ENCODE peak calls at places on chromosomes 1 and 21, in seven cellular contexts. One of them, this sample, is unnamed.
A peak's percentile ranks its signal among the peaks of the same experiment; 100 is the strongest.

GRCh38 chr1:192747942-192748341 is 60.9 kb upstream of the RGS2 start:
- DNase-seq in GM20000: no peak
- DNase-seq in left lung: no peak
- DNase-seq in cardiac fibroblast: peak; percentile 71
- DNase-seq in tibial artery: no peak
- DNase-seq in activated B cell treated with CpG ODN at 0.5 μM for 24 hours: no peak
- DNase-seq in mesothelial cell of epicardium: no peak
- DNase-seq in this sample: no peak

GRCh38 chr1:182783068-182783467 is 6.5 kb upstream of the NPL start:
- DNase-seq in GM20000: no peak
- DNase-seq in mesothelial cell of epicardium: no peak
- DNase-seq in left lung: no peak
- DNase-seq in tibial artery: no peak
- DNase-seq in activated B cell treated with CpG ODN at 0.5 μM for 24 hours: no peak
- DNase-seq in cardiac fibroblast: no peak
- DNase-seq in this sample: no peak

GRCh38 chr1:18635833-18636671 is 5.4 kb downstream of the PAX7 start:
- DNase-seq in left lung: no peak
- DNase-seq in activated B cell treated with CpG ODN at 0.5 μM for 24 hours: no peak
- DNase-seq in tibial artery: no peak
- DNase-seq in cardiac fibroblast: no peak
- DNase-seq in mesothelial cell of epicardium: no peak
- DNase-seq in GM20000: peak; percentile 26
- DNase-seq in this sample: no peak

GRCh38 chr21:26686278-26686677 is 113.2 kb upstream of the CYYR1 start:
- DNase-seq in mesothelial cell of epicardium: no peak
- DNase-seq in GM20000: peak; percentile 5
- DNase-seq in activated B cell treated with CpG ODN at 0.5 μM for 24 hours: no peak
- DNase-seq in left lung: no peak
- DNase-seq in tibial artery: no peak
- DNase-seq in cardiac fibroblast: peak; percentile 1
- DNase-seq in this sample: no peak

GRCh38 chr1:189774721-189775287 is 702.9 kb downstream of the BRINP3 start:
- DNase-seq in cardiac fibroblast: no peak
- DNase-seq in activated B cell treated with CpG ODN at 0.5 μM for 24 hours: no peak
- DNase-seq in left lung: no peak
- DNase-seq in GM20000: no peak
- DNase-seq in tibial artery: no peak
- DNase-seq in mesothelial cell of epicardium: no peak
- DNase-seq in this sample: no peak

GRCh38 chr1:204081791-204082513 is 9.0 kb downstream of the SOX13 start:
- DNase-seq in activated B cell treated with CpG ODN at 0.5 μM for 24 hours: no peak
- DNase-seq in mesothelial cell of epicardium: no peak
- DNase-seq in cardiac fibroblast: no peak
- DNase-seq in tibial artery: no peak
- DNase-seq in GM20000: no peak
- DNase-seq in left lung: no peak
- DNase-seq in this sample: no peak

GRCh38 chr1:67614511-67614934 is 70.5 kb upstream of the GADD45A start:
- DNase-seq in activated B cell treated with CpG ODN at 0.5 μM for 24 hours: no peak
- DNase-seq in tibial artery: peak; percentile 47
- DNase-seq in GM20000: no peak
- DNase-seq in left lung: no peak
- DNase-seq in mesothelial cell of epicardium: no peak
- DNase-seq in cardiac fibroblast: peak; percentile 57
- DNase-seq in this sample: no peak

GRCh38 chr1:92992877-92993276 is 31.6 kb upstream of the DIPK1A start:
- DNase-seq in left lung: no peak
- DNase-seq in cardiac fibroblast: no peak
- DNase-seq in mesothelial cell of epicardium: no peak
- DNase-seq in activated B cell treated with CpG ODN at 0.5 μM for 24 hours: no peak
- DNase-seq in GM20000: no peak
- DNase-seq in tibial artery: no peak
- DNase-seq in this sample: no peak

GRCh38 chr1:30719406-30720270 is 3.7 kb downstream of the MATN1 start:
- DNase-seq in activated B cell treated with CpG ODN at 0.5 μM for 24 hours: no peak
- DNase-seq in left lung: no peak
- DNase-seq in cardiac fibroblast: peak; percentile 73
- DNase-seq in tibial artery: no peak
- DNase-seq in mesothelial cell of epicardium: no peak
- DNase-seq in GM20000: no peak
- DNase-seq in this sample: peak; percentile 90

GRCh38 chr1:74247881-74248528 is 12.8 kb downstream of the TNNI3K start:
- DNase-seq in tibial artery: no peak
- DNase-seq in left lung: no peak
- DNase-seq in activated B cell treated with CpG ODN at 0.5 μM for 24 hours: no peak
- DNase-seq in mesothelial cell of epicardium: no peak
- DNase-seq in GM20000: no peak
- DNase-seq in cardiac fibroblast: no peak
- DNase-seq in this sample: no peak

GRCh38 chr1:101996830-101997485 is at the start of gene OLFM3:
- DNase-seq in tibial artery: no peak
- DNase-seq in cardiac fibroblast: no peak
- DNase-seq in mesothelial cell of epicardium: peak; percentile 58
- DNase-seq in GM20000: peak; percentile 14
- DNase-seq in left lung: no peak
- DNase-seq in activated B cell treated with CpG ODN at 0.5 μM for 24 hours: no peak
- DNase-seq in this sample: peak; percentile 79

GRCh38 chr1:171739646-171740045 is 2.2 kb downstream of the VAMP4 start:
- DNase-seq in activated B cell treated with CpG ODN at 0.5 μM for 24 hours: no peak
- DNase-seq in tibial artery: no peak
- DNase-seq in GM20000: no peak
- DNase-seq in left lung: no peak
- DNase-seq in mesothelial cell of epicardium: no peak
- DNase-seq in cardiac fibroblast: peak; percentile 51
- DNase-seq in this sample: no peak

GRCh38 chr1:171741872-171742576 is at the start of gene VAMP4:
- DNase-seq in GM20000: peak; percentile 86
- DNase-seq in mesothelial cell of epicardium: peak; percentile 78
- DNase-seq in activated B cell treated with CpG ODN at 0.5 μM for 24 hours: peak; percentile 82
- DNase-seq in cardiac fibroblast: peak; percentile 87
- DNase-seq in tibial artery: peak; percentile 88
- DNase-seq in left lung: peak; percentile 92
- DNase-seq in this sample: peak; percentile 93

GRCh38 chr1:171740356-171740863 is 1.5 kb downstream of the VAMP4 start:
- DNase-seq in mesothelial cell of epicardium: no peak
- DNase-seq in tibial artery: no peak
- DNase-seq in cardiac fibroblast: no peak
- DNase-seq in activated B cell treated with CpG ODN at 0.5 μM for 24 hours: no peak
- DNase-seq in GM20000: no peak
- DNase-seq in left lung: no peak
- DNase-seq in this sample: no peak

GRCh38 chr1:171742577-171742922 is 685 bp upstream of the VAMP4 start:
- DNase-seq in cardiac fibroblast: peak; percentile 41
- DNase-seq in left lung: peak; percentile 52
- DNase-seq in tibial artery: peak; percentile 62
- DNase-seq in activated B cell treated with CpG ODN at 0.5 μM for 24 hours: no peak
- DNase-seq in GM20000: peak; percentile 13
- DNase-seq in mesothelial cell of epicardium: no peak
- DNase-seq in this sample: peak; percentile 40

GRCh38 chr1:171740987-171741871 is 636 bp downstream of the VAMP4 start:
- DNase-seq in cardiac fibroblast: peak; percentile 50
- DNase-seq in GM20000: peak; percentile 72
- DNase-seq in activated B cell treated with CpG ODN at 0.5 μM for 24 hours: no peak
- DNase-seq in mesothelial cell of epicardium: no peak
- DNase-seq in left lung: peak; percentile 49
- DNase-seq in tibial artery: peak; percentile 60
- DNase-seq in this sample: peak; percentile 39
- TF ChIP-seq CTCF in cardiac fibroblast: no peak
- TF ChIP-seq CTCF in GM20000: no peak
- TF ChIP-seq CTCF in activated B cell treated with CpG ODN at 0.5 μM for 24 hours: no peak
- TF ChIP-seq CTCF in mesothelial cell of epicardium: no peak
- TF ChIP-seq CTCF in left lung: no peak
- TF ChIP-seq CTCF in tibial artery: peak; percentile 25
- TF ChIP-seq CTCF in this sample: no peak

GRCh38 chr21:23402929-23403520 is 2204.3 kb downstream of the MRPL39 start:
- DNase-seq in left lung: no peak
- DNase-seq in activated B cell treated with CpG ODN at 0.5 μM for 24 hours: no peak
- DNase-seq in mesothelial cell of epicardium: no peak
- DNase-seq in tibial artery: no peak
- DNase-seq in cardiac fibroblast: no peak
- DNase-seq in GM20000: no peak
- DNase-seq in this sample: no peak

GRCh38 chr21:23398726-23399125 is 2208.6 kb downstream of the MRPL39 start:
- DNase-seq in activated B cell treated with CpG ODN at 0.5 μM for 24 hours: no peak
- DNase-seq in mesothelial cell of epicardium: no peak
- DNase-seq in GM20000: no peak
- DNase-seq in tibial artery: no peak
- DNase-seq in left lung: no peak
- DNase-seq in cardiac fibroblast: no peak
- DNase-seq in this sample: no peak

DNA sequence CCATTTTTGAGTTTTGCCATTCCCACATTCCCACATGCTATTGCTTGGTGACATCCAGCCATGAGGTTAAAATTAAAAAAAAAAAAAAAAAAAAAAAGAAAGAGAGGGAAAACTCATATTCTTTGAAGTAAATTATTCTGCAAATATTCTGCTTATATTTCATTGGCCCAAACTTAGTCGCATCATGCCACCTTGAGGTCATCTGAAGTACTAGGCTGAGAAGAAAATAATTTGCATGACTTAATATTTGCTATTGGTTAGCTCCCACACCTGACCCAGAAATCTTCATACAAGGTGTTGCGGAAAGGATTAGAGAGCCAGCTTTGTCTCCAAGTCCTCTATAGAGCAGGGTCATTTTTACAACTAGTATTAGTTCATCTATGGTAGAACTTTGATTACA is 2206.0 kb downstream of the MRPL39 start:
- DNase-seq in cardiac fibroblast: peak; percentile 2
- DNase-seq in GM20000: no peak
- DNase-seq in activated B cell treated with CpG ODN at 0.5 μM for 24 hours: no peak
- DNase-seq in tibial artery: no peak
- DNase-seq in left lung: no peak
- DNase-seq in mesothelial cell of epicardium: no peak
- DNase-seq in this sample: no peak
- TF ChIP-seq CTCF in cardiac fibroblast: no peak
- TF ChIP-seq CTCF in GM20000: no peak
- TF ChIP-seq CTCF in activated B cell treated with CpG ODN at 0.5 μM for 24 hours: no peak
- TF ChIP-seq CTCF in tibial artery: no peak
- TF ChIP-seq CTCF in left lung: no peak
- TF ChIP-seq CTCF in mesothelial cell of epicardium: peak; percentile 48
- TF ChIP-seq CTCF in this sample: peak; percentile 24

DNA sequence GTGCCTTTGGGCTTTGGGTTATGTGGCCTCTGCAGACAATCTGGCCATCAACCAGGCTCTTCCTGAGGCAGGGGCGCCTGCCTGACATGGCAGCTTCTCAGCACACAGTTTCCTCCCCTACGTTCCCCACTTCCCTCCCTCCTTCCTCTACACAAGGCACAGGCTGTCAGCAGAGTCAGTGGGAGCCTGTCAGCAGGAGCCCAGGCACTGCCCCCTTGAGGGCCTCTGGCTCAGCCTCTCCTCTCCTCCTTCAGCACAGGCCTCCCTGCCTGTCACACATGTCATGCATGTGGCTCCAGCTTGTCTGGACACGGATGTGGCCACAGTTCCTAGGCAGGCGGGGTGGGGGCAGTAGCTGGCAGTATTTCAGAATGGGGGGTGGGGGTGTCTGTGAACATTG is 52.2 kb upstream of the ARTN start:
- DNase-seq in GM20000: no peak
- DNase-seq in mesothelial cell of epicardium: no peak
- DNase-seq in tibial artery: no peak
- DNase-seq in cardiac fibroblast: no peak
- DNase-seq in left lung: no peak
- DNase-seq in activated B cell treated with CpG ODN at 0.5 μM for 24 hours: no peak
- DNase-seq in this sample: no peak
- TF ChIP-seq CTCF in GM20000: no peak
- TF ChIP-seq CTCF in mesothelial cell of epicardium: no peak
- TF ChIP-seq CTCF in tibial artery: no peak
- TF ChIP-seq CTCF in cardiac fibroblast: no peak
- TF ChIP-seq CTCF in left lung: no peak
- TF ChIP-seq CTCF in activated B cell treated with CpG ODN at 0.5 μM for 24 hours: no peak
- TF ChIP-seq CTCF in this sample: no peak

GRCh38 chr1:38272515-38272914 is 225.9 kb upstream of the POU3F1 start:
- DNase-seq in GM20000: no peak
- DNase-seq in mesothelial cell of epicardium: no peak
- DNase-seq in left lung: no peak
- DNase-seq in cardiac fibroblast: no peak
- DNase-seq in tibial artery: no peak
- DNase-seq in activated B cell treated with CpG ODN at 0.5 μM for 24 hours: no peak
- DNase-seq in this sample: no peak

GRCh38 chr1:38270241-38270871 is 223.8 kb upstream of the POU3F1 start:
- DNase-seq in mesothelial cell of epicardium: no peak
- DNase-seq in activated B cell treated with CpG ODN at 0.5 μM for 24 hours: no peak
- DNase-seq in tibial artery: no peak
- DNase-seq in cardiac fibroblast: no peak
- DNase-seq in GM20000: no peak
- DNase-seq in left lung: no peak
- DNase-seq in this sample: no peak

GRCh38 chr1:38273405-38273804 is 226.8 kb upstream of the POU3F1 start:
- DNase-seq in GM20000: no peak
- DNase-seq in mesothelial cell of epicardium: no peak
- DNase-seq in left lung: no peak
- DNase-seq in activated B cell treated with CpG ODN at 0.5 μM for 24 hours: no peak
- DNase-seq in tibial artery: no peak
- DNase-seq in cardiac fibroblast: no peak
- DNase-seq in this sample: no peak

GRCh38 chr1:38268226-38268625 is 221.6 kb upstream of the POU3F1 start:
- DNase-seq in cardiac fibroblast: no peak
- DNase-seq in tibial artery: no peak
- DNase-seq in activated B cell treated with CpG ODN at 0.5 μM for 24 hours: no peak
- DNase-seq in left lung: no peak
- DNase-seq in mesothelial cell of epicardium: no peak
- DNase-seq in GM20000: no peak
- DNase-seq in this sample: no peak

DNA sequence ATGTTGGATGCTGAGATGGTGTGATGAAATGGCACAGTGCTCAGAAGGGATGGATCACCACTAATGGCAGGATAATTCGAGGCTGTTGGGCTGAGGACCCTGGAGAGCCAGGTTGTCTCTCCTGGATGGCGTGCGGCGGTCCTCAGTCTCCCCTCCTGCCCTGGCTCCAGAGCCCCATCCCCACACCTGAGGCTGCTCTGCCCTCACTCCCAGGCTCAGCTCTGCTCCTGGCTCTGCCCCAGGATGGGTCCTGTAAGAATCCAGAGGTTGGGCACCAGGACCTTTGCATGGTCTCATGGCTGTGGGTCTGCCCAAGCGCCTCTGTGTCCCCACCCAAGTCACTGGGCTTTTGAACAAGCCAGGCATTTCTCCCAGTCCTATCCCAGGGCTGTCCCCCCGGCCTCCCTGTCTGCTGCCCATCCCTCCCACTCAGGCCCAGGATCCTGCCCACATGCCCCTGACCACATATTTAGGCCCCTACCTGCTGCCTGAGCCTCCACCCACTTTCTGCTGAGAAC is 224.6 kb upstream of the POU3F1 start:
- DNase-seq in GM20000: no peak
- DNase-seq in mesothelial cell of epicardium: no peak
- DNase-seq in left lung: no peak
- DNase-seq in tibial artery: no peak
- DNase-seq in cardiac fibroblast: no peak
- DNase-seq in activated B cell treated with CpG ODN at 0.5 μM for 24 hours: no peak
- DNase-seq in this sample: no peak
- TF ChIP-seq CTCF in GM20000: no peak
- TF ChIP-seq CTCF in mesothelial cell of epicardium: no peak
- TF ChIP-seq CTCF in left lung: no peak
- TF ChIP-seq CTCF in tibial artery: no peak
- TF ChIP-seq CTCF in cardiac fibroblast: no peak
- TF ChIP-seq CTCF in activated B cell treated with CpG ODN at 0.5 μM for 24 hours: no peak
- TF ChIP-seq CTCF in this sample: no peak